ENCODE peak calls at places on chromosome 13, in nine cellular contexts. K, I, L, Z, E, P, B, W and J are unnamed samples.

GRCh38 chr13:28568286-28568685 is 73.4 kb upstream of the FLT1 start:
- DNase-seq in Z (peak), I (peak), W (no peak), L (peak), K (peak), B (no peak), E (peak), P (no peak), J (peak)

GRCh38 chr13:91710733-91711132 is 312.3 kb downstream of the GPC5 start:
- DNase-seq in E (no peak), P (no peak), L (no peak), I (no peak), W (no peak), K (no peak), Z (no peak), B (no peak), J (no peak)

GRCh38 chr13:52105841-52106240 is 23.0 kb downstream of the NEK5 start:
- DNase-seq in P (no peak), L (no peak), K (no peak), W (no peak), E (no peak), B (no peak), I (no peak), Z (no peak), J (no peak)

GRCh38 chr13:102195566-102196462 is 206.0 kb downstream of the FGF14 start:
- DNase-seq in K (no peak), B (peak), E (no peak), I (no peak), Z (peak), L (no peak), W (no peak), P (peak), J (no peak)

GRCh38 chr13:106348032-106348431 is 187.4 kb downstream of the EFNB2 start:
- DNase-seq in I (no peak), L (no peak), Z (no peak), W (peak), B (peak), K (no peak), P (peak), E (no peak), J (no peak)

GRCh38 chr13:112837371-112838037 is 131.5 kb upstream of the MCF2L start:
- DNase-seq in Z (no peak), E (no peak), L (no peak), B (no peak), K (no peak), W (no peak), I (no peak), P (no peak), J (no peak)

GRCh38 chr13:72839831-72840426 is 58.0 kb downstream of the PIBF1 start:
- DNase-seq in W (peak), B (peak), K (peak), E (peak), L (no peak), Z (peak), P (peak), I (peak), J (no peak)

GRCh38 chr13:39263033-39263432 is 224.8 kb downstream of the NHLRC3 start:
- DNase-seq in W (peak), E (no peak), P (peak), Z (peak), I (no peak), K (no peak), L (peak), B (peak), J (peak)

GRCh38 chr13:114115796-114116195 is 16.6 kb downstream of the RASA3 start:
- DNase-seq in Z (no peak), W (no peak), K (no peak), I (no peak), L (no peak), P (no peak), B (no peak), E (no peak), J (no peak)

GRCh38 chr13:28408235-28408848 is 86.6 kb downstream of the FLT1 start:
- DNase-seq in K (no peak), L (peak), Z (no peak), I (no peak), W (no peak), P (no peak), B (no peak), E (no peak), J (peak)

GRCh38 chr13:40408602-40409001 is 257.8 kb downstream of the FOXO1 start:
- DNase-seq in B (peak), W (peak), E (no peak), I (no peak), L (no peak), K (no peak), P (no peak), Z (peak), J (no peak)

GRCh38 chr13:36571444-36571843 is 102.4 kb upstream of the SERTM1 start:
- DNase-seq in W (no peak), L (no peak), P (peak), E (no peak), I (no peak), B (no peak), Z (peak), K (no peak), J (no peak)

GRCh38 chr13:42001580-42001979 is 40.7 kb upstream of the VWA8 start:
- DNase-seq in P (peak), B (peak), L (peak), Z (no peak), K (no peak), W (no peak), E (peak), I (peak), J (peak)

GRCh38 chr13:43269037-43269476 is 245.7 kb downstream of the DNAJC15 start:
- DNase-seq in B (peak), P (peak), K (no peak), E (peak), L (peak), W (no peak), Z (no peak), I (peak), J (no peak)

GRCh38 chr13:99344610-99345208 is 37.5 kb upstream of the GPR183 start:
- DNase-seq in B (no peak), Z (no peak), P (no peak), K (no peak), E (no peak), L (no peak), W (no peak), I (no peak), J (no peak)

GRCh38 chr13:99484405-99484981 is 16.8 kb upstream of the TM9SF2 start:
- DNase-seq in E (peak), W (no peak), B (no peak), P (peak), K (no peak), L (no peak), Z (no peak), I (no peak), J (no peak)

GRCh38 chr13:74270018-74270417 is 135.8 kb upstream of the KLF12 start:
- DNase-seq in Z (no peak), L (no peak), K (no peak), B (no peak), I (no peak), E (no peak), P (peak), W (no peak), J (no peak)

GRCh38 chr13:66634384-66634783 is 595.8 kb downstream of the PCDH9 start:
- DNase-seq in W (no peak), Z (no peak), I (no peak), B (no peak), E (no peak), P (no peak), L (no peak), K (no peak), J (no peak)

GRCh38 chr13:74052402-74052928 is 81.7 kb downstream of the KLF12 start:
- DNase-seq in E (no peak), W (no peak), I (no peak), P (no peak), K (no peak), L (no peak), B (no peak), Z (no peak), J (no peak)

GRCh38 chr13:104759069-104759468 is 1692.9 kb upstream of the SLC10A2 start:
- DNase-seq in Z (no peak), L (no peak), I (no peak), W (no peak), B (no peak), K (no peak), P (no peak), E (no peak), J (no peak)

GRCh38 chr13:56561327-56561726 is 579.4 kb upstream of the PRR20A start:
- DNase-seq in K (no peak), B (no peak), W (no peak), E (no peak), Z (peak), L (no peak), P (no peak), I (no peak), J (no peak)

GRCh38 chr13:45108716-45109706 is 11.3 kb upstream of the GTF2F2 start:
- DNase-seq in Z (no peak), L (no peak), E (no peak), W (no peak), P (peak), K (no peak), I (no peak), B (peak), J (no peak)

GRCh38 chr13:93603043-93603442 is 376.4 kb downstream of the GPC6 start:
- DNase-seq in P (peak), Z (peak), B (peak), I (no peak), L (no peak), K (no peak), E (peak), W (no peak), J (peak)

DNA sequence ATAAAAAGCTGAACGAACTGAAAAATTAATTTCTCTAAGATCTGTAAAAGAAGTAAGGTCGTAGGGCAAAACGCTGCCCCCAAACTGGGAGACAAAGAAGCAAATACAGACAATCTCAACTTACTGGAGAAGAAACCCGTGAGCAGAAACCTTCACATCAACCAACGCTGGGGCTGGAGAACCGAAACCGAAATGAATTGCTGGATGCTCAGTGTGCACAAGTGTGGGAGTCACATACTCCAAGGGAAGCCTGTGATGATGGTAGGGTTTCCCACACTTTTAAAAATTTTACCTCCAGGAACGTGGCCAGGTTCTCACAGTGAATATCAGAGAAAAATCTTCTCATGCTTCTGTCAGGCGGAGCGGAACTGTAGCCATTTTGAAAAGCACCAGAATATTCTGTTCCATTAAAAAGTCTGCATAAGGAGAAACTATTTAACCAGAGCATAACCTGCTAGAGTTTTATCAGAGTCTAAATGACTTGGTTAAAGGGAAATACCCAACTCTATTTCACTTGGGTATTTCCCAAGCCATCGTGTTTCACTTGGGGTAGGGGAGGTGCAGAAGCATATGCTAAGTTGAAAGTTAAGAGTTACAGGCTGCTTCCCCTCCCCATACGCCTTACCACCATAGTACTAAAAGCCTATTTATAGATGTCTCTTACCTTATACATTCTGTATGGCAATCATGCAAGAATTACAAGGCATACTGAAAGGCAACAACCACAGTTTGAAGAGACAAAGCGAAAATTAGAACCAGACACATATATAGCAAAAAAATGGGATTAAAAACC is 110.5 kb upstream of the SLITRK1 start:
- DNase-seq in L (no peak), B (no peak), P (no peak), I (no peak), K (no peak), Z (no peak), W (no peak), E (no peak), J (no peak)
- H3K4me3 ChIP-seq in L (no peak), B (no peak), P (no peak), I (no peak), K (no peak), Z (no peak), W (no peak), E (no peak), J (no peak)

GRCh38 chr13:85798999-85799646 is at the start of gene SLITRK6:
- DNase-seq in P (peak), Z (peak), I (no peak), L (no peak), E (peak), K (no peak), W (peak), B (peak), J (no peak)
- TF ChIP-seq CTCF in P (peak), Z (peak), I (no peak), L (no peak), E (peak), K (no peak), W (no peak), B (no peak), J (no peak)

GRCh38 chr13:77896536-77896935 is 22.1 kb downstream of the EDNRB start:
- DNase-seq in B (peak), K (no peak), Z (peak), L (peak), E (no peak), W (no peak), P (no peak), I (no peak), J (peak)
- H3K4me3 ChIP-seq in B (no peak), K (no peak), Z (no peak), L (no peak), E (no peak), W (no peak), P (no peak), I (no peak), J (no peak)

GRCh38 chr13:110345701-110346100 is 38.6 kb downstream of the COL4A2 start:
- DNase-seq in P (no peak), K (no peak), W (no peak), B (no peak), I (no peak), Z (no peak), E (no peak), L (peak), J (no peak)
- TF ChIP-seq CTCF in P (no peak), K (no peak), W (no peak), B (no peak), I (no peak), Z (no peak), E (no peak), L (no peak), J (no peak)

DNA sequence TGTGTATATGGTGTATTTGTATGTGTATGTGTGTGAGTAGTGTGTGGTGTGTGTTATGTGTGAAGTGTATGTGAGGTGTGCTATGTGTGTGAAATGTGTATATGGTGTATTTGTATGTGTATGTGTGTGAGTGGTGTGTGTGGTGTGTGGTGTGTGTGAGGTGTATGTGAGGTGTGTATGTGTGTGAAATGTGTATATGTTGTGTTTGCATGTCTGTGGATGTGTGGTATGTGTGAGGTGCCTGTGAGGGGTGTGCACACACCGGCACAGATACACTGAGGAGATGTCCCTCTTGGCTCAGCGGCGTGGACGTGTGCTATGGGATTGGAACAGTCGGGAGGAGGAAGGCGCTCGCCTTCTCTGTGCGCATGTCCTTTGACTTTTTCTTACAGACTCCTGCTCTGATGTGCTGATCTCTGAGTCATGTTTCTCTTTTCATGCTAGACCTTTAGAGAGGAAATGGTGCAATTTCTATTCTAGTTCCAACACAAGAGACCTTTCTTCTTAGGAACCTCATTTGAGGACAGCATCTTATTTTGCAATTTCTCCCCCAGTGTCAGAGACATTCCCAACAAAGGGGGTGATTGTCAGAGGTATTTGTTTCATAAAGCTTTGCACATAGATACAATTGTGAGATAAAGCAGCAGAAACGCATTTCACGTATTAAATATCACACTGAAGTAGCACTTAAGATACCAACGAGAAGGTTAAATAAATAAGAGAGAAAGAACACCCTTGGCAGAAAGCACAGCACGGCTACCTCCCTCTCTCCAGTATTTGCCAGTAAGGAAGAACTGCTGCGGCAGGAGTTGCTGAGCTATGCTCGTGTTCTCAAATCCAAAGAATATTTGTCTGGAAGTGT is 11.3 kb upstream of the TNFRSF19 start:
- DNase-seq in Z (peak), W (peak), L (peak), B (peak), I (peak), E (peak), K (no peak), P (peak), J (peak)
- H3K4me3 ChIP-seq in Z (peak), W (no peak), L (no peak), B (peak), I (no peak), E (peak), K (no peak), P (peak), J (peak)